ENCODE peak calls at places on chromosomes 6 and 20, in four cellular contexts. One of them, this sample, is unnamed.

GRCh38 chr6:112416885-112417284 is 69.8 kb downstream of the RFPL4B start:
- DNase-seq in SK-N-SH: no peak
- DNase-seq in HCT116: no peak
- DNase-seq in K562: no peak
- DNase-seq in this sample: no peak

GRCh38 chr20:57414867-57415592 is 23.8 kb downstream of the RBM38 start:
- DNase-seq in HCT116: no peak
- DNase-seq in K562: peak
- DNase-seq in SK-N-SH: no peak
- DNase-seq in this sample: no peak

GRCh38 chr6:18883851-18884250 is 496.7 kb downstream of the RNF144B start:
- DNase-seq in SK-N-SH: no peak
- DNase-seq in HCT116: no peak
- DNase-seq in K562: no peak
- DNase-seq in this sample: no peak

GRCh38 chr6:44078795-44079671 is 48.2 kb downstream of the MRPL14 start:
- DNase-seq in SK-N-SH: peak
- DNase-seq in K562: peak
- DNase-seq in HCT116: peak
- DNase-seq in this sample: peak

GRCh38 chr6:11393713-11394627 is 143.6 kb upstream of the TMEM170B start:
- DNase-seq in HCT116: no peak
- DNase-seq in K562: no peak
- DNase-seq in SK-N-SH: no peak
- DNase-seq in this sample: peak

GRCh38 chr20:709864-710761 is 34.5 kb upstream of the SCRT2 start:
- DNase-seq in HCT116: no peak
- DNase-seq in SK-N-SH: peak
- DNase-seq in K562: no peak
- DNase-seq in this sample: no peak

GRCh38 chr6:63022631-63023030 is 188.6 kb upstream of the FKBP1C start:
- DNase-seq in SK-N-SH: no peak
- DNase-seq in HCT116: no peak
- DNase-seq in K562: no peak
- DNase-seq in this sample: no peak

GRCh38 chr20:30606990-30607389 is 650.5 kb upstream of the DEFB115 start:
- DNase-seq in SK-N-SH: no peak
- DNase-seq in HCT116: no peak
- DNase-seq in K562: no peak
- DNase-seq in this sample: no peak

GRCh38 chr6:129576456-129576855 is 133.5 kb downstream of the ARHGAP18 start:
- DNase-seq in SK-N-SH: no peak
- DNase-seq in K562: no peak
- DNase-seq in HCT116: no peak
- DNase-seq in this sample: no peak

GRCh38 chr6:8627085-8627861 is 191.9 kb upstream of the SLC35B3 start:
- DNase-seq in SK-N-SH: no peak
- DNase-seq in HCT116: peak
- DNase-seq in K562: no peak
- DNase-seq in this sample: no peak

GRCh38 chr6:97915537-97915936 is 632.5 kb upstream of the MMS22L start:
- DNase-seq in K562: no peak
- DNase-seq in SK-N-SH: no peak
- DNase-seq in HCT116: no peak
- DNase-seq in this sample: no peak

GRCh38 chr6:36068603-36069002 is 41.0 kb downstream of the MAPK14 start:
- DNase-seq in HCT116: no peak
- DNase-seq in K562: no peak
- DNase-seq in SK-N-SH: no peak
- DNase-seq in this sample: no peak

GRCh38 chr6:35078226-35078850 is 62.8 kb downstream of the TCP11 start:
- DNase-seq in K562: no peak
- DNase-seq in HCT116: no peak
- DNase-seq in SK-N-SH: no peak
- DNase-seq in this sample: no peak

GRCh38 chr6:13338038-13338437 is 9.7 kb upstream of the TBC1D7 start:
- DNase-seq in HCT116: no peak
- DNase-seq in SK-N-SH: no peak
- DNase-seq in K562: no peak
- DNase-seq in this sample: no peak

GRCh38 chr20:23632711-23633573 is 4.8 kb downstream of the CST3 start:
- DNase-seq in K562: no peak
- DNase-seq in HCT116: no peak
- DNase-seq in SK-N-SH: no peak
- DNase-seq in this sample: no peak

GRCh38 chr6:36997811-36998722 is 7.4 kb upstream of the FGD2 start:
- DNase-seq in K562: no peak
- DNase-seq in SK-N-SH: peak
- DNase-seq in HCT116: no peak
- DNase-seq in this sample: no peak

GRCh38 chr6:147707524-147707923 is 199.0 kb downstream of the SAMD5 start:
- DNase-seq in SK-N-SH: no peak
- DNase-seq in K562: no peak
- DNase-seq in HCT116: no peak
- DNase-seq in this sample: no peak

GRCh38 chr20:25496968-25497401 is 88.3 kb downstream of the NINL start:
- DNase-seq in K562: no peak
- DNase-seq in HCT116: no peak
- DNase-seq in SK-N-SH: no peak
- DNase-seq in this sample: no peak

GRCh38 chr6:131597448-131597847 is 24.4 kb downstream of the ARG1 start:
- DNase-seq in K562: no peak
- DNase-seq in HCT116: no peak
- DNase-seq in SK-N-SH: peak
- DNase-seq in this sample: peak

GRCh38 chr6:157281570-157281969 is 41.7 kb downstream of the TMEM242 start:
- DNase-seq in SK-N-SH: peak
- DNase-seq in K562: peak
- DNase-seq in HCT116: no peak
- DNase-seq in this sample: no peak

GRCh38 chr20:58678806-58679205 is 13.8 kb upstream of the NPEPL1 start:
- DNase-seq in K562: no peak
- DNase-seq in SK-N-SH: no peak
- DNase-seq in HCT116: no peak
- DNase-seq in this sample: no peak

GRCh38 chr6:73613806-73614536 is 39.8 kb downstream of the SLC17A5 start:
- DNase-seq in SK-N-SH: no peak
- DNase-seq in K562: no peak
- DNase-seq in HCT116: no peak
- DNase-seq in this sample: no peak

GRCh38 chr6:46242921-46243320 is 72.1 kb upstream of the ENPP5 start:
- DNase-seq in SK-N-SH: no peak
- DNase-seq in K562: no peak
- DNase-seq in HCT116: no peak
- DNase-seq in this sample: no peak

GRCh38 chr6:114090626-114091025 is 119.7 kb upstream of the HDAC2 start:
- DNase-seq in SK-N-SH: no peak
- DNase-seq in HCT116: no peak
- DNase-seq in K562: no peak
- DNase-seq in this sample: no peak

GRCh38 chr6:36840471-36841461 is 1.5 kb upstream of the CPNE5 start:
- DNase-seq in K562: no peak
- DNase-seq in SK-N-SH: no peak
- DNase-seq in HCT116: no peak
- DNase-seq in this sample: peak

GRCh38 chr20:59580208-59580980 is 23.9 kb upstream of the PHACTR3 start:
- DNase-seq in K562: no peak
- DNase-seq in HCT116: no peak
- DNase-seq in SK-N-SH: peak
- DNase-seq in this sample: no peak

GRCh38 chr6:170405311-170405975 is 98.9 kb downstream of the FAM120B start:
- DNase-seq in K562: no peak
- DNase-seq in SK-N-SH: no peak
- DNase-seq in HCT116: no peak
- DNase-seq in this sample: no peak

GRCh38 chr6:117025310-117025709 is 148.3 kb downstream of the RFX6 start:
- DNase-seq in HCT116: no peak
- DNase-seq in K562: no peak
- DNase-seq in SK-N-SH: no peak
- DNase-seq in this sample: no peak

GRCh38 chr6:104855507-104855906 is 4.2 kb downstream of the HACE1 start:
- DNase-seq in HCT116: no peak
- DNase-seq in SK-N-SH: no peak
- DNase-seq in K562: no peak
- DNase-seq in this sample: no peak

GRCh38 chr6:52361347-52361944 is 505 bp upstream of the PAQR8 start:
- DNase-seq in K562: peak
- DNase-seq in HCT116: no peak
- DNase-seq in SK-N-SH: no peak
- DNase-seq in this sample: no peak

GRCh38 chr20:49843770-49844169 is 31.1 kb downstream of the SLC9A8 start:
- DNase-seq in HCT116: no peak
- DNase-seq in K562: no peak
- DNase-seq in SK-N-SH: no peak
- DNase-seq in this sample: no peak

GRCh38 chr20:49850463-49851233 is 38.0 kb downstream of the SLC9A8 start:
- DNase-seq in K562: no peak
- DNase-seq in SK-N-SH: no peak
- DNase-seq in HCT116: no peak
- DNase-seq in this sample: no peak

GRCh38 chr20:49843139-49843538 is 30.5 kb downstream of the SLC9A8 start:
- DNase-seq in K562: no peak
- DNase-seq in HCT116: no peak
- DNase-seq in SK-N-SH: no peak
- DNase-seq in this sample: no peak

GRCh38 chr20:49851234-49851755 is 38.7 kb downstream of the SLC9A8 start:
- DNase-seq in SK-N-SH: no peak
- DNase-seq in HCT116: no peak
- DNase-seq in K562: no peak
- DNase-seq in this sample: no peak

GRCh38 chr20:49846206-49846807 is 33.7 kb downstream of the SLC9A8 start:
- DNase-seq in K562: peak
- DNase-seq in HCT116: peak
- DNase-seq in SK-N-SH: peak
- DNase-seq in this sample: peak
- TF ChIP-seq ELF1 in K562: no peak
- TF ChIP-seq ELF1 in HCT116: no peak
- TF ChIP-seq ELF1 in SK-N-SH: no peak
- TF ChIP-seq ELF1 in this sample: no peak

DNA sequence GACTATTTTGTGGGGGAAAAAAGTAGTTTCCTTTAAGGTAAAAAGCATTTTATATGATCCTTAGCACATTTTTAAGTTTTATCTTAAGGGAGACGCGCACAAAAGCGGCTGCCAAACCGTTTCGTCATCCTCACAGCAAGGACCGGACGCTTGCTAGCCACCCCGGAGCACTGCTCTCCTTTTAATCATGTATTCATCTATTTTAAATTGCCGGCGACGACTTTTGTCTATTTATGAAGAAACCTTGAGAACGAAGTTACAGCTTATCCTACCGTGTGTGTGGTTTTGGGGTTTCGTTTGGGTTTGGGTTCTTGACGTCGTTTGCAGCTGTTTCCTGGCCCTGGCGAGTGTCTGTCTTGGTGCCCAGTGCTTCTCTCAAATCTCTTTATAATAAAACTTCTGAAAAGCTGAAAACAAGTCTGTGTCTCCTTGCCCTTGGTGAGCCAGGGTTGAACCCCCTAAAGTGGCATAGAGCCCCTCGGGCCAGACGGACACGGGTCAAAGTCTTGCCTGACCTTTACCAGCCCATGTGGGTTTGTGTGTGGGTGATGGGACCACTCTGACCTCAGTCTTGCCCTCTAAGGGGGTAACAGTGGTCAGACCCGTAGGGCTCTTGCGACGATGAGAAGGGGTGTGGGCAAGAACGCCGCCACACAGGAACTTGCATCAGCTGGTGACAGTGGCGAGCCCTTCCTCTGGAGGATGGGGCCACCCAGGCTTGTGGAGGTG is 117.6 kb downstream of the JPH2 start:
- DNase-seq in HCT116: no peak
- DNase-seq in SK-N-SH: no peak
- DNase-seq in K562: no peak
- DNase-seq in this sample: no peak
- TF ChIP-seq ELF1 in HCT116: no peak
- TF ChIP-seq ELF1 in SK-N-SH: no peak
- TF ChIP-seq ELF1 in K562: no peak
- TF ChIP-seq ELF1 in this sample: no peak

DNA sequence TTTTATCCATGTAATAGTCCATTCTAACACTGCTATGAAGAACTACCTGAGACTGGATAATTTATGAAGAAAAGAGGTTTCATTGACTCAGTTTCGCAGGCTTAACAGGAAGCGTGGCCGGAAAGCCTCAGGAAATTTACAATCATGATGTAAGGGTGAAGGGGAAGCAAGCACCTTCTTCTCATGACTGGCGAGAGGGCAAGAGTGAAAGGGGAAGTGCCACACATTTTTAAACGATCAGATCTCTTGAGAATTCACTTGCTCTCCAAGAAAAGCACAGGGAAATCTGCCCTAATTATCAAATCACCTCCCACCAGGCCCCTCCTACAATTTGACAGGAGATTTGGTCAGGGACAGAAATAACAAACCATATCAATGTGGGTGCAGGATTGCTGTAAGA is 859.7 kb downstream of the EPHA7 start:
- DNase-seq in SK-N-SH: no peak
- DNase-seq in K562: no peak
- DNase-seq in HCT116: no peak
- DNase-seq in this sample: no peak
- TF ChIP-seq ELF1 in SK-N-SH: no peak
- TF ChIP-seq ELF1 in K562: no peak
- TF ChIP-seq ELF1 in HCT116: no peak
- TF ChIP-seq ELF1 in this sample: no peak

DNA sequence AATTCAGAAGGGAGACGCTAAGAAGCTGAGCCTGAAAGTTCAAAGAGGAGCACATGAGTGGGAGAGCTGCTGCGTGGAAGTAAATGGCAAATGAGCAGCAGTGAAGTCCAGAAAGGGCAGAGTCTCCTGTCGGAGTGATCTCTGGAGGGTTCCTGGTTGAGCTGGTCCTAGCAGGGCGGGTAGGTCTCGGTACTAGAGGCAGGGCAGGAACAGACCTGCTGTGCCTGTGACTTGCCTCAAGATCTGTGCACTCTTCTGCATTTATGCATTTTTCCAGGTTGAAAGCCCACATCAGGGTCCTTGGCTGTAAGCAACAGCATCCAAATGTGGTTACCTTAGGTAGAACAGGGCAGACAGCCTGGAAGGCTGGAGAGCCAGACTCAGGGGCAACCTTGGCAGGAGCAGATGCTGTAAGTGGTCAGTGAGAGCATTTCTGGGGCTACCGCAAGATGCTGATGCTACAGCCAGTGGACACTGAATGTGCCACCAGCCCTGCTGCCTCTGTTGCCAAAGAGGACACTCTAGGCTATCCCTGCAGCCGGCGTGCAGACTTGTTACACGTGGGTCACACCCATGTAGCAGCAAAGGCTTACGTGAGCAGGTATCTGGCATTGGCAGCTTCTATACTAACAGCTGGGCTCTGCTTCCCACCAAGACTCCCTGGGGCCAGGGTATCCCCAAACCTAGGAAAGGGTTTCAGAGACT is 8.4 kb downstream of the DUSP22 start:
- DNase-seq in HCT116: no peak
- DNase-seq in SK-N-SH: no peak
- DNase-seq in K562: no peak
- DNase-seq in this sample: no peak
- TF ChIP-seq ELF1 in HCT116: no peak
- TF ChIP-seq ELF1 in SK-N-SH: no peak
- TF ChIP-seq ELF1 in K562: no peak
- TF ChIP-seq ELF1 in this sample: no peak

GRCh38 chr6:33425668-33426577 is 6.1 kb downstream of the SYNGAP1 start:
- DNase-seq in K562: peak
- DNase-seq in SK-N-SH: peak
- DNase-seq in HCT116: peak
- DNase-seq in this sample: peak
- TF ChIP-seq ELF1 in K562: peak
- TF ChIP-seq ELF1 in SK-N-SH: no peak
- TF ChIP-seq ELF1 in HCT116: no peak
- TF ChIP-seq ELF1 in this sample: no peak

GRCh38 chr6:165439928-165440554 is 130.6 kb upstream of the C6orf118 start:
- DNase-seq in SK-N-SH: peak
- DNase-seq in K562: no peak
- DNase-seq in HCT116: peak
- DNase-seq in this sample: peak
- TF ChIP-seq ELF1 in SK-N-SH: no peak
- TF ChIP-seq ELF1 in K562: no peak
- TF ChIP-seq ELF1 in HCT116: no peak
- TF ChIP-seq ELF1 in this sample: no peak